ENCODE peak calls at places on chromosomes 11 and 22, in four cellular contexts. One of them, this sample, is unnamed.

GRCh38 chr11:92782806-92783205 is 186.6 kb upstream of the MTNR1B start:
- DNase-seq in H7: no peak
- DNase-seq in posterior vena cava: no peak
- DNase-seq in RPMI7951: no peak
- DNase-seq in this sample: no peak

GRCh38 chr11:69654660-69655478 is 13.9 kb downstream of the CCND1 start:
- DNase-seq in RPMI7951: peak
- DNase-seq in posterior vena cava: peak
- DNase-seq in H7: peak
- DNase-seq in this sample: no peak

GRCh38 chr11:128627666-128628342 is 40.4 kb upstream of the ETS1 start:
- DNase-seq in posterior vena cava: no peak
- DNase-seq in H7: no peak
- DNase-seq in RPMI7951: no peak
- DNase-seq in this sample: no peak

GRCh38 chr11:64299847-64300648 is at the start of gene CATSPERZ:
- DNase-seq in RPMI7951: no peak
- DNase-seq in H7: peak
- DNase-seq in posterior vena cava: peak
- DNase-seq in this sample: no peak

GRCh38 chr11:18310800-18311340 is 11.1 kb downstream of the HPS5 start:
- DNase-seq in posterior vena cava: no peak
- DNase-seq in RPMI7951: no peak
- DNase-seq in H7: no peak
- DNase-seq in this sample: no peak

GRCh38 chr11:125939081-125939521 is 6.7 kb upstream of the VSIG10L2 start:
- DNase-seq in posterior vena cava: peak
- DNase-seq in RPMI7951: no peak
- DNase-seq in H7: no peak
- DNase-seq in this sample: no peak

GRCh38 chr11:8019671-8020597 is 32.8 kb downstream of the EIF3F start:
- DNase-seq in RPMI7951: peak
- DNase-seq in posterior vena cava: peak
- DNase-seq in H7: peak
- DNase-seq in this sample: peak

GRCh38 chr11:91800208-91800914 is 424.3 kb upstream of the FAT3 start:
- DNase-seq in posterior vena cava: no peak
- DNase-seq in H7: no peak
- DNase-seq in RPMI7951: no peak
- DNase-seq in this sample: no peak

GRCh38 chr22:46233231-46233630 is 16.9 kb downstream of the CDPF1 start:
- DNase-seq in H7: no peak
- DNase-seq in posterior vena cava: no peak
- DNase-seq in RPMI7951: peak
- DNase-seq in this sample: peak

GRCh38 chr11:11659567-11660341 is 37.9 kb upstream of the GALNT18 start:
- DNase-seq in RPMI7951: no peak
- DNase-seq in posterior vena cava: no peak
- DNase-seq in H7: peak
- DNase-seq in this sample: no peak

GRCh38 chr22:47213571-47214230 is 451.3 kb downstream of the TBC1D22A start:
- DNase-seq in RPMI7951: peak
- DNase-seq in H7: peak
- DNase-seq in posterior vena cava: peak
- DNase-seq in this sample: no peak

GRCh38 chr22:41656515-41656914 is 32.2 kb downstream of the SNU13 start:
- DNase-seq in posterior vena cava: no peak
- DNase-seq in RPMI7951: no peak
- DNase-seq in H7: no peak
- DNase-seq in this sample: no peak

GRCh38 chr11:45810431-45811108 is 5.6 kb downstream of the SLC35C1 start:
- DNase-seq in H7: no peak
- DNase-seq in posterior vena cava: no peak
- DNase-seq in RPMI7951: no peak
- DNase-seq in this sample: no peak

GRCh38 chr11:111439905-111440304 is 60.8 kb upstream of the POU2AF1 start:
- DNase-seq in RPMI7951: no peak
- DNase-seq in H7: no peak
- DNase-seq in posterior vena cava: no peak
- DNase-seq in this sample: no peak